ENCODE peak calls at places on chromosomes 4 and X, in ten cellular contexts. Z is stomach; X is CD4-positive, alpha-beta T cell; S is OCI-LY7; T is tibial nerve; R is breast epithelium; K is psoas muscle; Y is cardiac muscle cell; N is hepatocyte; W is sigmoid colon. A is an unnamed sample.

GRCh38 chr4:147975325-147975724 is 243.4 kb downstream of the ARHGAP10 start:
- DNase-seq in W (no peak), T (no peak), K (no peak), R (no peak), X (no peak), Y (peak; percentile 33), S (no peak), Z (no peak), N (no peak), A (no peak)

GRCh38 chrX:150366951-150367545 is 3.9 kb downstream of the MAMLD1 start:
- DNase-seq in Y (peak; percentile 52), W (no peak), S (no peak), K (no peak), X (no peak), Z (no peak), N (peak; percentile 33), T (no peak), R (peak; percentile 41), A (no peak)

GRCh38 chrX:129825746-129826505 is 17.8 kb downstream of the ZDHHC9 start:
- DNase-seq in X (no peak), Z (no peak), K (no peak), T (no peak), Y (no peak), W (no peak), R (no peak), S (peak; percentile 14), N (peak; percentile 48), A (no peak)

GRCh38 chr4:77665381-77666069 is 59.9 kb downstream of the CXCL13 start:
- DNase-seq in X (no peak), T (no peak), R (no peak), Z (no peak), N (no peak), K (no peak), S (no peak), W (no peak), Y (no peak), A (no peak)

GRCh38 chr4:44354172-44354571 is 94.4 kb downstream of the KCTD8 start:
- DNase-seq in W (no peak), K (no peak), R (no peak), S (no peak), N (no peak), T (no peak), X (no peak), Y (no peak), Z (no peak), A (no peak)

GRCh38 chr4:169160825-169161224 is 109.9 kb downstream of the SH3RF1 start:
- DNase-seq in T (no peak), Z (no peak), X (no peak), K (peak; percentile 23), N (no peak), R (no peak), W (no peak), S (no peak), Y (peak; percentile 53), A (no peak)

GRCh38 chr4:153186046-153186728 is 18.1 kb upstream of the TRIM2 start:
- DNase-seq in X (no peak), K (no peak), N (no peak), Z (no peak), T (no peak), Y (no peak), R (no peak), S (no peak), W (peak; percentile 30), A (no peak)

GRCh38 chr4:10736895-10737294 is 52.3 kb upstream of the CLNK start:
- DNase-seq in N (no peak), X (no peak), Y (no peak), R (no peak), W (no peak), S (no peak), Z (no peak), K (no peak), T (no peak), A (no peak)

GRCh38 chrX:74104356-74105065 is 199.5 kb upstream of the ZCCHC13 start:
- DNase-seq in Y (no peak), S (no peak), W (no peak), N (no peak), T (no peak), Z (no peak), X (no peak), K (no peak), R (no peak), A (peak; percentile 31)

GRCh38 chr4:2831611-2832308 is 11.9 kb upstream of the ADD1 start:
- DNase-seq in Z (peak; percentile 22), R (no peak), Y (no peak), S (no peak), X (no peak), T (peak; percentile 10), N (no peak), K (no peak), W (peak; percentile 64), A (no peak)

GRCh38 chr4:113548303-113548702 is 213.2 kb downstream of the CAMK2D start:
- DNase-seq in X (no peak), R (no peak), N (no peak), T (no peak), W (no peak), S (no peak), Z (no peak), Y (no peak), K (no peak), A (no peak)
- H3K27ac ChIP-seq in X (no peak overlapping the region), R (peak overlapping the region; percentile 75), N (peak overlapping the region; percentile 68), T (peak overlapping the region; percentile 46), W (peak overlapping the region; percentile 19), S (peak overlapping the region; percentile 60), Z (peak overlapping the region; percentile 53), Y (peak overlapping the region; percentile 40), K (peak overlapping the region; percentile 69), A (no peak overlapping the region)

DNA sequence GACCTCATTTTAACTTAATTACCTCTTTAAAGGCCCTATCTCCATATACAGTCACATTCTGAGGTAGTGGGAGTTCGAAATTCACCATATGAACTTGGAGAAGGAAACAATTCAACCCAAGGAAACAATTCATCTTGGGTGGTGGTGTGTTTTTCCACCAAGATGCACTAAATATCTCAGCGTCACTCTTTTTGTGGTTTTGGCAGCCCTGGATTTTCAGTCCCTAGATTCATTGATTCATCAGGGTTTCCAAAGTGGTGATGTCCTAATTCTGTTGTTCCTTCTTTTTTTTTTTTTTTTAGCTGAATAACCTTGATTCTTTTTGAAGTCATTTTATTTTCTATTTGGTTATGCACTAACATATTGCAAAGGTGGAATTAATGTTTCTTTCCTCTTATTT is 162.6 kb upstream of the RAPGEF2 start:
- DNase-seq in R (no peak), Z (no peak), W (no peak), Y (no peak), T (no peak), S (no peak), N (no peak), K (no peak), X (no peak), A (no peak)
- TF ChIP-seq CTCF in R (no peak), Z (no peak), W (no peak), Y (no peak), T (no peak), S (no peak), N (no peak), K (no peak), X (no peak), A (no peak)

GRCh38 chrX:154458954-154459829 is 1.1 kb downstream of the PLXNA3 start:
- DNase-seq in N (peak; percentile 44), Y (no peak), R (no peak), W (no peak), S (peak; percentile 13), Z (peak; percentile 42), X (no peak), T (no peak), K (no peak), A (no peak)
- H3K27ac ChIP-seq in N (peak overlapping the region; percentile 20), Y (no peak overlapping the region), R (peak overlapping the region; percentile 0), W (peak overlapping the region; percentile 72), S (no peak overlapping the region), Z (peak overlapping the region; percentile 70), X (no peak overlapping the region), T (peak overlapping the region; percentile 45), K (no peak overlapping the region), A (peak overlapping the region; percentile 73)

DNA sequence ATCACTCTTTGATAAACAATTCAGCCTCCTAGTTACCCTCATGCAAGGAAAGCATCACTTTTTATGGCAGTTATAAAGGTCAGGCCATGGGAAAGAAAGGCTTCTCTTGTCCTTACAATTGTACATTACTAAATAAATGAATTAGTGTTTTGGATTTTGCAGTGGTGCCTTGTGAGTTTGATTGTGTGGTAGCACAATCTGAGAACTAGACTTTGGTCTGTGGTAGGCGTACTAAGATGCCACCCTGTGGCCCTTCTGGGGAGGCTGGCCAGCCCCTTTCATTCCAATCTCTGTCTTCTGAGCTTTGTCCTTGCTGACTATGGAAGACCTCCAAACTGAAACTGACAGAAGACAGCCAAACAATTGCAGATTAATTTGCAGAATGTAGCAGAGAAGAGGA is 14.6 kb upstream of the HNRNPD start:
- DNase-seq in X (no peak), Z (no peak), T (no peak), W (no peak), Y (no peak), K (no peak), N (no peak), S (peak; percentile 30), R (no peak), A (no peak)
- TF ChIP-seq CTCF in X (peak; percentile 28), Z (no peak), T (no peak), W (no peak), Y (no peak), K (no peak), N (peak; percentile 16), S (peak; percentile 61), R (no peak), A (no peak)

A was measured in RWPE1.